ENCODE peak calls at places on chromosomes 6 and 20, in five cellular contexts. One of them, this sample, is unnamed.

GRCh38 chr6:131765081-131765852 is 42.6 kb upstream of the ENPP1 start:
- DNase-seq in IMR-90: peak
- DNase-seq in GM23248: peak
- DNase-seq in HCT116: no peak
- DNase-seq in cardiac muscle cell: peak
- DNase-seq in this sample: no peak

GRCh38 chr20:32037929-32038328 is 14.1 kb upstream of the HCK start:
- DNase-seq in IMR-90: peak
- DNase-seq in GM23248: peak
- DNase-seq in HCT116: no peak
- DNase-seq in cardiac muscle cell: peak
- DNase-seq in this sample: no peak

GRCh38 chr20:61521680-61522420 is 269.8 kb downstream of the CDH4 start:
- DNase-seq in IMR-90: peak
- DNase-seq in GM23248: no peak
- DNase-seq in HCT116: no peak
- DNase-seq in cardiac muscle cell: peak
- DNase-seq in this sample: no peak

GRCh38 chr6:14567842-14568241 is 450.3 kb downstream of the CD83 start:
- DNase-seq in IMR-90: no peak
- DNase-seq in GM23248: no peak
- DNase-seq in HCT116: no peak
- DNase-seq in cardiac muscle cell: no peak
- DNase-seq in this sample: no peak

GRCh38 chr20:62835931-62836861 is 19.3 kb downstream of the COL9A3 start:
- DNase-seq in IMR-90: peak
- DNase-seq in GM23248: peak
- DNase-seq in HCT116: no peak
- DNase-seq in cardiac muscle cell: no peak
- DNase-seq in this sample: no peak

GRCh38 chr20:48631114-48632016 is 196.4 kb downstream of the PREX1 start:
- DNase-seq in IMR-90: peak
- DNase-seq in GM23248: peak
- DNase-seq in HCT116: no peak
- DNase-seq in cardiac muscle cell: peak
- DNase-seq in this sample: no peak

GRCh38 chr6:34459899-34460593 is 5.8 kb upstream of the PACSIN1 start:
- DNase-seq in IMR-90: peak
- DNase-seq in GM23248: peak
- DNase-seq in HCT116: peak
- DNase-seq in cardiac muscle cell: peak
- DNase-seq in this sample: no peak

GRCh38 chr6:23446394-23447001 is 679.5 kb upstream of the NRSN1 start:
- DNase-seq in IMR-90: peak
- DNase-seq in GM23248: peak
- DNase-seq in HCT116: peak
- DNase-seq in cardiac muscle cell: peak
- DNase-seq in this sample: no peak

GRCh38 chr6:44133003-44133931 is 5.9 kb downstream of the TMEM63B start:
- DNase-seq in IMR-90: peak
- DNase-seq in GM23248: peak
- DNase-seq in HCT116: peak
- DNase-seq in cardiac muscle cell: peak
- DNase-seq in this sample: peak

GRCh38 chr6:98458713-98459112 is 375.7 kb upstream of the POU3F2 start:
- DNase-seq in IMR-90: no peak
- DNase-seq in GM23248: no peak
- DNase-seq in HCT116: no peak
- DNase-seq in cardiac muscle cell: no peak
- DNase-seq in this sample: no peak

GRCh38 chr6:85405853-85406198 is 44.1 kb upstream of the NT5E start:
- DNase-seq in IMR-90: no peak
- DNase-seq in GM23248: no peak
- DNase-seq in HCT116: no peak
- DNase-seq in cardiac muscle cell: no peak
- DNase-seq in this sample: no peak

GRCh38 chr6:161336479-161336878 is 62.6 kb upstream of the AGPAT4 start:
- DNase-seq in IMR-90: no peak
- DNase-seq in GM23248: no peak
- DNase-seq in HCT116: no peak
- DNase-seq in cardiac muscle cell: no peak
- DNase-seq in this sample: no peak

GRCh38 chr6:124755321-124755720 is 206.9 kb upstream of the RNF217 start:
- DNase-seq in IMR-90: no peak
- DNase-seq in GM23248: no peak
- DNase-seq in HCT116: no peak
- DNase-seq in cardiac muscle cell: no peak
- DNase-seq in this sample: no peak

GRCh38 chr6:67897998-67898607 is 737.0 kb upstream of the ADGRB3 start:
- DNase-seq in IMR-90: no peak
- DNase-seq in GM23248: no peak
- DNase-seq in HCT116: no peak
- DNase-seq in cardiac muscle cell: no peak
- DNase-seq in this sample: no peak

GRCh38 chr6:170545405-170545804 is 7.7 kb downstream of the PSMB1 start:
- DNase-seq in IMR-90: peak
- DNase-seq in GM23248: no peak
- DNase-seq in HCT116: no peak
- DNase-seq in cardiac muscle cell: no peak
- DNase-seq in this sample: no peak

GRCh38 chr6:81572020-81572419 is 180.5 kb downstream of the TENT5A start:
- DNase-seq in IMR-90: peak
- DNase-seq in GM23248: no peak
- DNase-seq in HCT116: no peak
- DNase-seq in cardiac muscle cell: no peak
- DNase-seq in this sample: no peak

GRCh38 chr6:170095273-170095976 is 195.5 kb downstream of the DLL1 start:
- DNase-seq in IMR-90: no peak
- DNase-seq in GM23248: no peak
- DNase-seq in HCT116: no peak
- DNase-seq in cardiac muscle cell: no peak
- DNase-seq in this sample: no peak

GRCh38 chr6:56757585-56757984 is 114.9 kb upstream of the DST start:
- DNase-seq in IMR-90: peak
- DNase-seq in GM23248: peak
- DNase-seq in HCT116: no peak
- DNase-seq in cardiac muscle cell: peak
- DNase-seq in this sample: no peak

GRCh38 chr20:21522479-21523397 is 8.9 kb upstream of the NKX2-2 start:
- DNase-seq in IMR-90: no peak
- DNase-seq in GM23248: no peak
- DNase-seq in HCT116: no peak
- DNase-seq in cardiac muscle cell: no peak
- DNase-seq in this sample: peak

GRCh38 chr6:1686117-1687098 is 76.7 kb downstream of the FOXC1 start:
- DNase-seq in IMR-90: peak
- DNase-seq in GM23248: peak
- DNase-seq in HCT116: no peak
- DNase-seq in cardiac muscle cell: peak
- DNase-seq in this sample: no peak

GRCh38 chr6:44269168-44269920 is 906 bp upstream of the TMEM151B start:
- DNase-seq in IMR-90: no peak
- DNase-seq in GM23248: no peak
- DNase-seq in HCT116: no peak
- DNase-seq in cardiac muscle cell: no peak
- DNase-seq in this sample: no peak

DNA sequence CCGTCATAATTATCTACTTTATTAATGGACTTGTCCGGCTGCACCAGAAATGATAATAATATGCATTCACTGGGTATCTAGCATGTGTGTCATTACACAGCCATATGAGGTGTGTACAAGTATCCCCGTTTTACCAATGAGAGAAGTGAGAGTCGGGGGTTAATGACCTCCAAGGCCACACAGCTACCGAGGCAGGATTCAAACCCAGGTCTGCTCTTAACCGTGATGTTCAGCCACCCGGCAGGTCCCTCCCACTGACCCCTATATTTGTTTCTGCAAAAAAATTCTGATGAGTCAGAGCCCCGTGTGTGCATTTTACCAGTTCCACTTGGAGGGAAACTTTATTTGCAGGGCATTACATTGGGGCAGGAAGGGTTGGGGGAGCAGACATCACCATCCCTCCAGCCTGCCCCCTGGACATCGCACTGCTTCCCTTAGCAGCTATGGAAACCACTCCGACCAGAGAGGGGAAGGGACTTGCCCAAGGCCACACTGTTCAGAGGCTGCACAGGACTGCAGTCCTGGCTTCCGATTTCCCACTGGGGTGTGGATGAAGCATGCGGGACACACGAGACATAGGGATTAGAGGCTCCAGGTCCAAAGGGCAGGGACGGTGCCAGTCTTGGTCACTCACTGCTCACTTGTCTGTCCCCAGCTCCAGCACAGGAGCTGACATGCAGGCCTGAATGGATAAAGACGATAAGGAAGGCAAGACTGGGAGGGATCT is 10.1 kb upstream of the SRC start:
- DNase-seq in IMR-90: peak
- DNase-seq in GM23248: peak
- DNase-seq in HCT116: no peak
- DNase-seq in cardiac muscle cell: no peak
- DNase-seq in this sample: no peak
- H3K27ac ChIP-seq in IMR-90: no peak
- H3K27ac ChIP-seq in GM23248: no peak
- H3K27ac ChIP-seq in HCT116: no peak
- H3K27ac ChIP-seq in cardiac muscle cell: no peak
- H3K27ac ChIP-seq in this sample: no peak

GRCh38 chr6:3624268-3625136 is 127.0 kb downstream of the PXDC1 start:
- DNase-seq in IMR-90: no peak
- DNase-seq in GM23248: no peak
- DNase-seq in HCT116: no peak
- DNase-seq in cardiac muscle cell: no peak
- DNase-seq in this sample: no peak
- H3K27ac ChIP-seq in IMR-90: no peak
- H3K27ac ChIP-seq in GM23248: no peak
- H3K27ac ChIP-seq in HCT116: no peak
- H3K27ac ChIP-seq in cardiac muscle cell: no peak
- H3K27ac ChIP-seq in this sample: peak

DNA sequence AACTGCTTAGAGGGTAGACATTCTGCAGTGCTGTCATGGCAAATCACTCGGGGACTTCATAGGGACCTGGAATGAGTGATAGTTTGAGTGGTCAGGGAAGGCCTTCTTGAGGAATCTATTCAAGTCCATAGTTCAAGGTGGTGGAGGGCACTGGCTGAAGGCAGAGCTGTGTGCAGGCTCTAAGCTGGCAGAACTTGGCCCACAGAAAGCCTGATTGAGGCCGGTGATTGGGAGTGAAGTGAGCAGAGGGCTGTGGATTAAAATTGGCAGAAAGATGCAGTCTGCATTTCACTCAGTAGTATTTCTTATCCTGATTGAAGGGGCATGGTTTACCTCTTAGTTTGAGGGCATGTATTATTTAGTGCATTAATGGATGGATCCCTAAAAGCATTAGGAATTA is 44.9 kb downstream of the UTRN start:
- DNase-seq in IMR-90: no peak
- DNase-seq in GM23248: no peak
- DNase-seq in HCT116: no peak
- DNase-seq in cardiac muscle cell: no peak
- DNase-seq in this sample: no peak
- H3K27ac ChIP-seq in IMR-90: no peak
- H3K27ac ChIP-seq in GM23248: no peak
- H3K27ac ChIP-seq in HCT116: no peak
- H3K27ac ChIP-seq in cardiac muscle cell: peak
- H3K27ac ChIP-seq in this sample: no peak

DNA sequence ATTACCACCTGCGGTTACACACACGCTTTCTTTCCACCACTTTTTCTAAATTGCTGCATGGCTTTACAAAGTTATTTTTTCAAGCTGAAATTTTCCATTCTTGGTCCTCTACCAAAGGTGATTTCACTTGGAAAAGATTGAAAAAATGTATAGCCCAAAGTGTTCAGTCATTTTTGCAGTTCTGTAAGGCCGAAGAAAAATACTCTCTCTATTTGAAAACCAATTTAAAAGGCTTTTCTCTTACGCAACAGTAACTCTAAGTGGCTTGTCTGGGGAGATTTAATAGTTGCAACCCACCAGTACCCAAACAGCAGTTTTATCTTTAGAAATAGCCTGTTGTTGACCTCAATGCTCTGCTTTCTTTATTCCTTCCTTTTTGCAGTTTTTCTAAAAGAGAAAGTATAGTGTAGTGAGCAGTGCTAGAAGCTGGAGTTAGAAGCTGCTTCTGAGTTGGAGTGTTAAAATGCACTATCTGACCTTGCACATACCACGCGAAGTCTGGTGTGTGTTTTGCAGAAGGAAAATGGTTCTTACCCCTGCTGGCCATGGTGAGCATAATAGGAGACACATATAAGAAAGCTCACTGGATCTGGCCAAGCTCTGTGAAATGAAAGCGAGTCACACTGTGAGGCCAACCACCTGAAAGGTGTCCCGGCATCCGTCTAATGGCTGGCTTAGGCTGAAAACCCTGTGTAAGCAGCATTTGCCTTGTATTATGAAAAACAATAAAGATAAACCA is 271.6 kb upstream of the PRND start:
- DNase-seq in IMR-90: peak
- DNase-seq in GM23248: peak
- DNase-seq in HCT116: peak
- DNase-seq in cardiac muscle cell: peak
- DNase-seq in this sample: no peak
- H3K27ac ChIP-seq in IMR-90: peak
- H3K27ac ChIP-seq in GM23248: no peak
- H3K27ac ChIP-seq in HCT116: no peak
- H3K27ac ChIP-seq in cardiac muscle cell: peak
- H3K27ac ChIP-seq in this sample: no peak

This sample was measured in substantia nigra.